ENCODE peak calls at places on chromosome 7, in four cellular contexts. P, M, L and R are unnamed samples.
A peak's percentile ranks its signal among the peaks of the same experiment; 100 is the strongest.

GRCh38 chr7:39754326-39755120 is 131.2 kb downstream of the RALA start:
- DNase-seq in L (no peak), P (no peak), M (no peak), R (no peak)

GRCh38 chr7:71322201-71322600 is 190.3 kb downstream of the GALNT17 start:
- DNase-seq in L (no peak), P (no peak), M (no peak), R (no peak)

GRCh38 chr7:88462799-88463198 is 156.1 kb upstream of the STEAP4 start:
- DNase-seq in L (no peak), P (no peak), M (no peak), R (no peak)

GRCh38 chr7:155653773-155654172 is 9.3 kb downstream of the RBM33 start:
- DNase-seq in P (no peak), L (no peak), M (no peak), R (no peak)

GRCh38 chr7:36906448-36906847 is 182.2 kb upstream of the AOAH start:
- DNase-seq in P (no peak), L (no peak), M (no peak), R (no peak)

GRCh38 chr7:44288811-44289340 is 36.5 kb downstream of the CAMK2B start:
- DNase-seq in L (peak; percentile 22), M (peak; percentile 11), P (no peak), R (peak; percentile 10)

GRCh38 chr7:52944916-52945315 is 90.5 kb upstream of the POM121L12 start:
- DNase-seq in L (no peak), M (no peak), P (no peak), R (no peak)

GRCh38 chr7:101088069-101088425 is 2.8 kb downstream of the TRIM56 start:
- DNase-seq in P (no peak), L (no peak), M (no peak), R (no peak)

GRCh38 chr7:23184709-23185354 is 3.0 kb downstream of the NUP42 start:
- DNase-seq in M (no peak), P (no peak), L (no peak), R (no peak)

GRCh38 chr7:75981450-75982305 is 12.7 kb downstream of the TMEM120A start:
- DNase-seq in P (no peak), L (no peak), M (no peak), R (no peak)

DNA sequence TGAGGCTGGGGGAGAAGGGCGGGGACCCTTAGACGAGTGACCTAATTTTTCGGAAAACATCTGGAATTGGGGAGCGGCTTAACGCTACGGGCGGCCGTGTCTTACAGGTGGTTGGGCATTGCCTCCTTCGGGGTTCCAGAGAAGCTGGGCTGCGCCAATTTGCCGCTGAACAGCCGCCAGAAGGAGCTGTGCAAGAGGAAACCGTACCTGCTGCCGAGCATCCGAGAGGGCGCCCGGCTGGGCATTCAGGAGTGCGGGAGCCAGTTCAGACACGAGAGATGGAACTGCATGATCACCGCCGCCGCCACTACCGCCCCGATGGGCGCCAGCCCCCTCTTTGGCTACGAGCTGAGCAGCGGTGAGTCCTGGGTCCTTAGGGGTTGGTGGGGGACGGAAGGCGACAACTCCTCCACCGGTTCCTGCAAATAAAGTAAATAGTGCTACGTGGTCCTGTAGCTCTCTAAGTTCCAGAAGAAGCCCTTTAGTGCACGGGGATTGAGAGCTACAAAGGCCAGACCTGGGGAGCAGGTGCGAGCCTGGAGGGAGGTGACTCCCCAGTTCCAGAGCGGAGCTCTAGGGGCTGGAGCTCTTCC is 756 bp downstream of the WNT16 start:
- DNase-seq in M (no peak), P (no peak), L (peak; percentile 43), R (no peak)
- TF ChIP-seq CTCF in M (no peak), P (peak; percentile 4), L (no peak), R (no peak)

DNA sequence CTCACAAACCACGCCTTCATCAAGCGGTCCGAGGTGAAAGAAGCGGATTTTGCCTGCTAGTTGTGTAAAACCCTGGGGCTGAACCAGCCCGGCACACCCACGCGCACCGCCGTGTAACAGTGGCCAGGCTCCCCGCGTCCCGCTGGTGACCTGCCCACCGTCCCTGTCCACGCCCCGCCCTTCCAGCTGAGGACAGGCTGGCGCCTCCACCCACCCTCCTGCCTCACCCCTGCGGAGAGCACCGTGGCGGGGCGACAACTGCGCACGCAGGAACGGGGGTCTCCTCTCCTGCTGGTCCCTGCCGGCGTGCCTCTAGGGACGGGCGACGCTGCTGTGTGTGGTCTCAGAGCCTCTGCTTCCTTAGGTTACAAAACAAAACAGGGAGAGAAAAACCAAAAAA is 16.9 kb upstream of the TSPAN33 start:
- DNase-seq in L (no peak), P (no peak), M (no peak), R (no peak)
- TF ChIP-seq CTCF in L (no peak), P (no peak), M (no peak), R (no peak)

GRCh38 chr7:30865821-30866220 is 45.8 kb upstream of the AQP1 start:
- DNase-seq in M (no peak), P (no peak), L (no peak), R (no peak)
- TF ChIP-seq CTCF in M (no peak), P (no peak), L (no peak), R (no peak)

GRCh38 chr7:95342642-95343252 is 18.4 kb upstream of the PON1 start:
- DNase-seq in M (no peak), L (no peak), P (no peak), R (no peak)
- TF ChIP-seq CTCF in M (no peak), L (no peak), P (no peak), R (no peak)

DNA sequence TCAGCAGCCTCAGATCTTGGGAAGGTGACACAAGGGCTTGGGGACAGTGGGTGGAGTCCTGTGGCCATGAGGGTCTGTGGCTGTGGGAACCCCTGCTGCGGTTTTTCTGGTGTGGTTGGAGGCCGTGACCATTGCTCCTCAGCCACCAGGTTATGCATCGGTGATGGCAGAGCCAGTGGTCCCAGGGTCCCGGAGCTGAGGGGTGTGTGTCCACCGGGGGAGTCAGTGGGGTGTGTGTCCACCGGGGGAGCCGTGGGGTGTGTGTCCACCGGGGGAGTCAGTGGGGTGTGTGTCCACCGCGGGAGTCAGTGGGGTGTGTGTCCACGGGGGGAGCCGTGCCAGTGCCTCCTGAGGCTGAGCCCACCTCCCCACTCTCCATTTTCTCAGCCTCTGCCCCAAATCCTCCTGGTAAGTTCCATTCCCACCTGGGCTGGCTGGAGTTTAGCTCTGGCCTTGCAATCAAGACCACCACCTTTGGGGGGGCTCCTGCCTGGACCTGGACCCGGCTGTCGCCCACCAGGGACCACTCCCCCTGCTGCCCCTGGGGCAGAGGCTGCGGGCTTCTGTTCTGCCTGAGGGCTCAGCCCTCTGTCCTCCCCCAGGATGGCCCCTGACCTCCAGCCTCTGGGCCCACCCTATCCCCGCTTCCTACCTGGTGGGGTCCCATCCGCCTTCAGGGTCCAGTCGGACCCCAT is 143.5 kb downstream of the ELFN1 start:
- DNase-seq in L (peak; percentile 23), M (no peak), P (no peak), R (no peak)
- TF ChIP-seq CTCF in L (no peak), M (no peak), P (no peak), R (no peak)

GRCh38 chr7:27168265-27168947 is 3.1 kb upstream of the HOXA9 start:
- DNase-seq in M (peak; percentile 7), P (no peak), L (no peak), R (no peak)
- TF ChIP-seq CTCF in M (no peak), P (peak; percentile 11), L (no peak), R (no peak)